ENCODE peak calls at places on chromosomes 3 and 15, in seven cellular contexts. I, Y, D, V, M, C and A are unnamed samples.
A peak's percentile ranks its signal among the peaks of the same experiment; 100 is the strongest.

GRCh38 chr3:160163259-160163878 is 61.9 kb upstream of the C3orf80 start:
- DNase-seq in C (peak; percentile 63), Y (no peak), V (peak; percentile 23), D (peak; percentile 69), M (peak; percentile 12), I (peak; percentile 42), A (peak; percentile 46)

GRCh38 chr3:32325957-32326356 is 65.7 kb upstream of the CMTM7 start:
- DNase-seq in M (no peak), Y (no peak), D (no peak), C (no peak), V (no peak), I (no peak), A (peak; percentile 83)

GRCh38 chr3:187702507-187703033 is at the start of gene RTP2:
- DNase-seq in D (no peak), I (no peak), V (no peak), M (no peak), C (no peak), Y (no peak), A (no peak)

GRCh38 chr3:72487078-72487765 is 361.0 kb downstream of the SHQ1 start:
- DNase-seq in D (no peak), M (no peak), Y (peak; percentile 80), V (peak; percentile 19), C (peak; percentile 94), I (peak; percentile 82), A (peak; percentile 90)

GRCh38 chr15:73838795-73839565 is 34.4 kb upstream of the TBC1D21 start:
- DNase-seq in V (no peak), C (peak; percentile 19), I (no peak), D (no peak), M (no peak), Y (no peak), A (no peak)

GRCh38 chr15:45714501-45715488 is 80.0 kb downstream of the SQOR start:
- DNase-seq in Y (no peak), C (peak; percentile 74), M (peak; percentile 74), V (peak; percentile 35), D (peak; percentile 85), I (peak; percentile 87), A (peak; percentile 74)

GRCh38 chr3:82610236-82610635 is 848.8 kb upstream of the GBE1 start:
- DNase-seq in C (no peak), I (no peak), D (no peak), V (no peak), Y (no peak), M (no peak), A (no peak)

GRCh38 chr15:38651328-38652038 is 86.9 kb upstream of the RASGRP1 start:
- DNase-seq in Y (no peak), I (no peak), D (peak; percentile 91), V (no peak), C (no peak), M (peak; percentile 88), A (no peak)

GRCh38 chr3:194142156-194142910 is 6.4 kb downstream of the HES1 start:
- DNase-seq in C (peak; percentile 35), M (no peak), D (no peak), V (no peak), Y (no peak), I (peak; percentile 40), A (no peak)

GRCh38 chr3:12461097-12461649 is 23.1 kb upstream of the TSEN2 start:
- DNase-seq in M (no peak), I (no peak), V (no peak), Y (peak; percentile 58), C (peak; percentile 26), D (no peak), A (peak; percentile 66)

GRCh38 chr3:193335031-193335430 is 43.5 kb downstream of the ATP13A5 start:
- DNase-seq in V (no peak), C (no peak), D (no peak), M (no peak), I (no peak), Y (no peak), A (peak; percentile 50)

GRCh38 chr3:117355566-117355965 is 646.0 kb downstream of the TUSC7 start:
- DNase-seq in D (peak; percentile 43), V (no peak), M (no peak), C (peak; percentile 47), I (peak; percentile 34), Y (no peak), A (no peak)

GRCh38 chr3:6204891-6205290 is 656.0 kb upstream of the GRM7 start:
- DNase-seq in D (peak; percentile 74), M (peak; percentile 40), V (no peak), I (no peak), C (no peak), Y (no peak), A (peak; percentile 8)

GRCh38 chr15:81548350-81549116 is 174.5 kb upstream of the TMC3 start:
- DNase-seq in Y (no peak), M (no peak), C (peak; percentile 28), I (peak; percentile 16), D (no peak), V (no peak), A (peak; percentile 40)

GRCh38 chr15:56919708-56920637 is 1.5 kb downstream of the TCF12 start:
- DNase-seq in I (no peak), C (peak; percentile 55), M (peak; percentile 59), D (peak; percentile 75), V (no peak), Y (no peak), A (peak; percentile 23)

GRCh38 chr3:102079809-102080197 is 230.5 kb downstream of the NFKBIZ start:
- DNase-seq in Y (no peak), D (no peak), V (no peak), I (no peak), M (no peak), C (no peak), A (no peak)

GRCh38 chr3:176574736-176575135 is 622.5 kb downstream of the TBL1XR1 start:
- DNase-seq in V (no peak), M (no peak), I (no peak), C (peak; percentile 7), Y (no peak), D (no peak), A (peak; percentile 51)

GRCh38 chr3:57942872-57943283 is 65.3 kb upstream of the FLNB start:
- DNase-seq in Y (peak; percentile 72), C (peak; percentile 18), D (no peak), I (no peak), V (no peak), M (no peak), A (peak; percentile 68)

GRCh38 chr3:42510325-42510724 is 7.9 kb downstream of the VIPR1 start:
- DNase-seq in M (no peak), Y (no peak), D (no peak), V (no peak), C (no peak), I (peak; percentile 44), A (no peak)

GRCh38 chr3:93843981-93844380 is 129.7 kb downstream of the PROS1 start:
- DNase-seq in C (peak; percentile 92), I (no peak), D (no peak), V (peak; percentile 16), Y (peak; percentile 42), M (no peak), A (peak; percentile 88)

GRCh38 chr3:15983232-15983631 is 185.5 kb upstream of the ANKRD28 start:
- DNase-seq in M (no peak), V (no peak), Y (peak; percentile 79), D (no peak), C (peak; percentile 93), I (no peak), A (peak; percentile 43)

DNA sequence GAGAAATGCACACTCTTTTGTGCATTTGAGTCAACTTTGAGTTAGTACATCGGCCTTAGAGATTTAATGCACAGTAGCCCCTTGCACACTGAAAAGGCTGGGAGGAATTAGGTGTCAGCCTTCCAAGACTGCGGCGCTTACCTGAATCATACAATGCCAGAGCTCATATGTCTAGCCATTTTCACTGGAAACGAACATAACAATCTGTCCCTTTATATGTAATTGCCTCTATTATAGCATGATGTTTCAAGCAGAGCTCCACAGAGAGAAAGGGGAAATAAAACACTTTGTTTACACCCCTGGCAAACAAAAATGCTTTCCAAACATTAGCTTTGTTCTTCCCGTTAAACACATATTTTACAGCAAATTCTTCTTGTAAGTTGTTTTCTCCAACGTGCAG is 315.6 kb upstream of the SLCO3A1 start:
- DNase-seq in I (no peak), V (no peak), C (peak; percentile 23), D (no peak), M (no peak), Y (no peak), A (no peak)
- H3K4me3 ChIP-seq in I (no peak overlapping the region), V (no peak overlapping the region), C (no peak overlapping the region), D (no peak overlapping the region), M (no peak overlapping the region), Y (no peak overlapping the region), A (no peak overlapping the region)

DNA sequence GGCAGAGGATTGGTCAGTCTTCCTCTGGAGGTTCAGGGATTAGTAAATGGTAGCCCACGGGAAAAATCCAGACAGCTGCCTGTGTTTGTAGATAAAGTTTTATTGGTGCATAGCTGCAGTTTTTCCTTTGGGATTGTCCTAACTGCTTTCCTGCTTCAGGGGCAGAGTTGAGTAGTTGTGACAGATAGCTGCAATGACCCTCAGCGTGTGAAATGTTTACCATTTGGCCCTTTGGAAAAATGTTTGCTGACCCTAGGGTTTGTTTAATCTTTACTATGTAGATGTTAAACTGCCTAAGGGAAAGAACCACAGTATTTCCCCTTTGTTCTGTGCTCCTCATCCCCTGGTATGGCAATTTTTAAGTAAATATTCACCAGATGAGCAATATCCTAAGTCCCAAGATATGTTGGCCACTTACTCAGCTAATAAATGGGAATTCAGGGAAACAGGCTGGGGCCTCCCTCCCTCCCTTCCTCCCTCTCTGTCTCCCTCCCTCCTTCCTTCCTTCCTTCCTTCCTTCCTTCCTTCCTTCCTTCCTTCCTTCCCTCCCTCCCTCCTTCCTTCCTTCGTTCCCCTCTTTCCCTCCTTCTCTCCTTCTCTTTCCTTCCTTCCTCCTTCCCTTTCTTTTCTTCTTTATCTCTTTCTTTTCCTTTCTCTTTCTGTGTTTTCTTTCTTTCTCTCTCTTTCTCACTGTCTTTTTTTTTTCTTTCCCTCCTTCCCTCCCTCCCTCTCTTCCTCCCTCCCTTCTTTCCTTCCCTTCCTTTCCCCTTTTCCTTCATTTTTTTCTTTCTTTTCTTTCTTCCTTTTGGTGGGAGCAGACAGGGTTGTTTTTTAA is 234.6 kb upstream of the BHLHE40 start:
- DNase-seq in C (peak; percentile 70), Y (peak; percentile 82), D (no peak), I (peak; percentile 48), V (no peak), M (no peak), A (peak; percentile 94)
- H3K9me2 ChIP-seq in C (no peaks in the 10 kb centered on the region), Y (no peaks in the 10 kb centered on the region), D (no peaks in the 10 kb centered on the region), I (no peaks in the 10 kb centered on the region), V (no peaks in the 10 kb centered on the region), M (no peaks in the 10 kb centered on the region), A (no peaks in the 10 kb centered on the region)

DNA sequence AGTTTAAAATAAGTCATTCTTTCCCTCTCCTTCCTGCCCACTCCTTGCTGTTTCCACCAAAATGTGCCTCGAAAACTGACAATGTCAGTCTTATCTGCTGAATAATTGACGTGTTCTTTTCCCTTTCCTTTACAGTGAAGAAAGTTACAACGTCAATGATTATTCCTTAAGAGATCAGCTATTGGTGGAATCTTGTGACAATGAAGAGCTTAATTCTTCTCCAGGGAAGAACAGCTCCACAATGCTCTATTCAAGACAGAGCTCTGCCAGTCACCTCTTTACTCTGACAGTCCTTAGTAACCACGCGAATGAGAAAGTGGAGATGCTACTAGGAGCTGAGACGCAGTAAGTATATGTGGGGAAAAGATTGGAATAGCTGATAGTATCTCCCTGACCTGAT is 84.1 kb downstream of the DHX36 start:
- DNase-seq in M (no peak), V (no peak), Y (no peak), D (no peak), C (no peak), I (no peak), A (no peak)
- H3K4me3 ChIP-seq in M (no peak overlapping the region), V (no peak overlapping the region), Y (no peak overlapping the region), D (no peak overlapping the region), C (no peak overlapping the region), I (no peak overlapping the region), A (no peak overlapping the region)

DNA sequence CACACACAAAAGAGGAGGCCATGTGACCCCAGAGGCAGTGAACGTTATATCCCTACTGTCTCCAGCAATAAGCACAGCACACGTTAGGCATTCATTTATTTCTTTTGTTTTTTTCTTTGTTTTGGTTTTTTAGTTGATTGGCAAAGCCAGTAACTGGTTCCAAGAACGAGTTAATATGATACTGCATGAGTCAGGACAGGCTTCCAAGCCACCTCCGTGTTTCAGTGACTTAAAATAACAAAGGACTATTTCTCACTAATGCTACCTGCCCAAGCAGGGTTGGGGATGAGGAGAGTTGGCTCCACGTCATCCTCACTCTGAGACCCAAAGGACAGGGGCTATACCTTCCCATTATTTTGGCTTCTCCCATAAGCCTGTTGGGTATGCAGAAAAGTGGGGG is 130.5 kb downstream of the ST8SIA2 start:
- DNase-seq in V (no peak), I (no peak), C (no peak), D (no peak), Y (no peak), M (no peak), A (peak; percentile 22)
- H3K9me2 ChIP-seq in V (no peaks in the 10 kb centered on the region), I (no peaks in the 10 kb centered on the region), C (no peaks in the 10 kb centered on the region), D (no peaks in the 10 kb centered on the region), Y (no peaks in the 10 kb centered on the region), M (no peaks in the 10 kb centered on the region), A (no peaks in the 10 kb centered on the region)